ENCODE peak calls at places on chromosomes 5 and 9, in four cellular contexts. O is IMR-90, P is K562, A is HepG2. X is an unnamed sample.

GRCh38 chr5:74766887-74767578 is at the start of the genes GFM2 and NSA2:
- DNase-seq in O (peak; percentile 94), A (peak; percentile 87), P (peak; percentile 78), X (peak; percentile 54)

GRCh38 chr5:33824516-33825195 is 67.1 kb downstream of the ADAMTS12 start:
- DNase-seq in O (peak; percentile 81), A (no peak), P (no peak), X (no peak)

GRCh38 chr5:139764250-139764791 is 31.3 kb upstream of the PSD2 start:
- DNase-seq in O (no peak), A (no peak), P (no peak), X (no peak)

GRCh38 chr5:116289276-116289675 is 204.5 kb downstream of the COMMD10 start:
- DNase-seq in O (no peak), A (peak; percentile 7), P (no peak), X (no peak)

GRCh38 chr9:23526806-23527205 is 299.2 kb downstream of the ELAVL2 start:
- DNase-seq in O (no peak), P (no peak), A (no peak), X (no peak)

GRCh38 chr5:31944683-31945445 is 229.3 kb downstream of the GOLPH3 start:
- DNase-seq in A (no peak), O (no peak), P (no peak), X (no peak)

GRCh38 chr5:73418244-73418691 is 30.3 kb downstream of the FOXD1 start:
- DNase-seq in A (no peak), O (no peak), P (no peak), X (no peak)

GRCh38 chr9:113309204-113309813 is 6.1 kb upstream of the RNF183 start:
- DNase-seq in O (peak; percentile 59), A (peak; percentile 53), P (peak; percentile 36), X (peak; percentile 31)

GRCh38 chr9:26745111-26745510 is 147.5 kb downstream of the CAAP1 start:
- DNase-seq in P (no peak), A (no peak), O (no peak), X (no peak)

GRCh38 chr5:143051244-143052058 is 281.3 kb downstream of the ARHGAP26 start:
- DNase-seq in P (peak; percentile 11), A (peak; percentile 78), O (peak; percentile 90), X (no peak)

GRCh38 chr5:176737001-176737745 is 73.2 kb upstream of the UNC5A start:
- DNase-seq in A (no peak), O (no peak), P (no peak), X (no peak)

GRCh38 chr5:79938468-79938867 is 52.6 kb downstream of the MTX3 start:
- DNase-seq in A (no peak), O (no peak), P (no peak), X (no peak)

GRCh38 chr5:80698369-80698768 is 43.6 kb upstream of the DHFR start:
- DNase-seq in A (no peak), P (no peak), O (no peak), X (no peak)

GRCh38 chr5:96433066-96433447 is at the start of gene PCSK1:
- DNase-seq in A (no peak), O (no peak), P (no peak), X (no peak)

GRCh38 chr9:93543117-93543516 is 33.3 kb upstream of the PHF2 start:
- DNase-seq in O (no peak), A (no peak), P (no peak), X (no peak)

GRCh38 chr5:82859439-82860140 is 217.6 kb downstream of the TMEM167A start:
- DNase-seq in P (no peak), A (no peak), O (no peak), X (no peak)

GRCh38 chr9:133090752-133091325 is 29.1 kb downstream of the CEL start:
- DNase-seq in O (no peak), P (no peak), A (no peak), X (no peak)

GRCh38 chr9:14433841-14434511 is 120.0 kb upstream of the NFIB start:
- DNase-seq in O (peak; percentile 69), P (no peak), A (peak; percentile 20), X (peak; percentile 15)

GRCh38 chr5:157290981-157291711 is 25.2 kb downstream of the CYFIP2 start:
- DNase-seq in P (no peak), O (no peak), A (peak; percentile 99), X (peak; percentile 85)

GRCh38 chr5:179371681-179372675 is 26.7 kb upstream of the ADAMTS2 start:
- DNase-seq in P (no peak), A (no peak), O (no peak), X (no peak)

GRCh38 chr5:62066878-62067277 is 239.1 kb upstream of the KIF2A start:
- DNase-seq in O (no peak), A (no peak), P (no peak), X (no peak)

GRCh38 chr9:17519761-17520160 is 59.1 kb upstream of the SH3GL2 start:
- DNase-seq in P (no peak), O (peak; percentile 38), A (no peak), X (no peak)

GRCh38 chr9:124617477-124618141 is 110.4 kb upstream of the NR5A1 start:
- DNase-seq in A (peak; percentile 66), P (peak; percentile 82), O (peak; percentile 79), X (peak; percentile 87)

GRCh38 chr9:38419216-38419615 is 5.0 kb downstream of the IGFBPL1 start:
- DNase-seq in P (no peak), A (no peak), O (no peak), X (no peak)

GRCh38 chr9:113598883-113599282 is 135.4 kb downstream of the RGS3 start:
- DNase-seq in O (no peak), A (no peak), P (no peak), X (no peak)

GRCh38 chr5:127517110-127517479 is 345 bp upstream of the PRRC1 start:
- DNase-seq in A (peak; percentile 57), O (peak; percentile 23), P (no peak), X (peak; percentile 25)

GRCh38 chr9:113463418-113464285 is at the start of gene RGS3:
- DNase-seq in A (peak; percentile 66), O (no peak), P (no peak), X (peak; percentile 68)

GRCh38 chr9:35564658-35565061 is 40.4 kb upstream of the TESK1 start:
- DNase-seq in A (no peak), O (no peak), P (no peak), X (no peak)

GRCh38 chr5:581941-582340 is 30.2 kb upstream of the CEP72 start:
- DNase-seq in P (no peak), A (no peak), O (no peak), X (no peak)

GRCh38 chr5:100542086-100542485 is 6.9 kb downstream of the FAM174A start:
- DNase-seq in O (no peak), A (no peak), P (no peak), X (no peak)

GRCh38 chr9:800561-800960 is 40.9 kb upstream of the DMRT1 start:
- DNase-seq in A (no peak), P (no peak), O (no peak), X (no peak)

GRCh38 chr5:52947208-52947607 is 41.9 kb upstream of the ITGA2 start:
- DNase-seq in A (no peak), P (no peak), O (peak; percentile 56), X (no peak)

GRCh38 chr5:169980418-169981053 is at the start of gene INSYN2B:
- DNase-seq in O (peak; percentile 87), P (peak; percentile 71), A (peak; percentile 39), X (peak; percentile 86)

GRCh38 chr9:26809795-26810194 is 82.8 kb downstream of the CAAP1 start:
- DNase-seq in P (no peak), A (no peak), O (peak; percentile 58), X (no peak)

GRCh38 chr5:145925353-145925752 is 11.0 kb upstream of the SH3RF2 start:
- DNase-seq in A (no peak), O (peak; percentile 86), P (no peak), X (no peak)

GRCh38 chr5:103102234-103102633 is 17.7 kb downstream of the GIN1 start:
- DNase-seq in O (no peak), A (no peak), P (no peak), X (no peak)

GRCh38 chr5:66333192-66333591 is 189.1 kb downstream of the SREK1 start:
- DNase-seq in P (no peak), O (no peak), A (no peak), X (no peak)

GRCh38 chr9:121298689-121299112 is 30.7 kb downstream of the GSN start:
- DNase-seq in A (peak; percentile 62), O (no peak), P (no peak), X (no peak)

GRCh38 chr5:142024771-142025304 is 12.0 kb upstream of the GNPDA1 start:
- DNase-seq in P (peak; percentile 96), O (peak; percentile 80), A (peak; percentile 72), X (peak; percentile 86)
- TF ChIP-seq MAFK in P (peak; percentile 42), O (peak; percentile 49), A (peak; percentile 50), X (peak; percentile 70)

GRCh38 chr9:74942801-74943200 is 9.9 kb downstream of the C9orf40 start:
- DNase-seq in O (peak; percentile 8), A (no peak), P (no peak), X (no peak)
- TF ChIP-seq MAFK in O (no peak), A (no peak), P (no peak), X (no peak)

DNA sequence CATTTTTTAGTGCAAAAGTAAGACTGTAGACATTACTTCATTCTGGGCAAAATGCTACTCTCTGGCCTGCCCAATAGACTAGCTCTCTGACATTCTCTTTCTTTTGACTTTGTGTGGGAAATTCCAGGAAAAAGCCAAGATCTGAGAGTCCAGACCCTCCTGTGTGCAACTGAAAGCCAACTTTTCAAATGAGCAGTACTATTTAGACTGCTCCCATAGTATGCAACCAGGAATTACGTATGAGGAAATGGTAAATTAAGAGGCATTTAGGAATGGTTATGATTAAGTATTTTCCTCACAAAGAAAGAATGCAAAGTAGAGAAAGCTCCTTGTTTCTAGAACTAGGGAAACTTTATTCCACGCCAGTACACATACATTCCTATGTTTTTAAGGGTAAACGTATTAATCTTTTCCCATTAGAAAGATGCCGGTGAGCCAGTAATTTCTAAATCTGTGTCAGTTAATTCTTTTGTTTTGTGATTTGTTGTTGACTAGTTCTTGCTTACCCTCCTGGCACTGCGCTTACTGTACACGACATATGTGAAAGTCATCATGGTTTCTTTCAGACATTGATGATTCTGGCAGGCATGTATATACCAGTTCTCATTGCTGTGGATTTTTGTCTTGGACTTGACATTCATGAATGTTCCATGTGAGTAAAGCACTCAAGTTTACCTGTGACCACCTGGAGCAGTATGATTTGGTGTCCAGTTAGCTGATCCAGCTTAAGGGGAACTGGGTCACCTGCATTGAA is 56.0 kb downstream of the AOPEP start:
- DNase-seq in O (peak; percentile 83), A (no peak), P (no peak), X (no peak)
- TF ChIP-seq MAFK in O (no peak), A (no peak), P (no peak), X (no peak)

DNA sequence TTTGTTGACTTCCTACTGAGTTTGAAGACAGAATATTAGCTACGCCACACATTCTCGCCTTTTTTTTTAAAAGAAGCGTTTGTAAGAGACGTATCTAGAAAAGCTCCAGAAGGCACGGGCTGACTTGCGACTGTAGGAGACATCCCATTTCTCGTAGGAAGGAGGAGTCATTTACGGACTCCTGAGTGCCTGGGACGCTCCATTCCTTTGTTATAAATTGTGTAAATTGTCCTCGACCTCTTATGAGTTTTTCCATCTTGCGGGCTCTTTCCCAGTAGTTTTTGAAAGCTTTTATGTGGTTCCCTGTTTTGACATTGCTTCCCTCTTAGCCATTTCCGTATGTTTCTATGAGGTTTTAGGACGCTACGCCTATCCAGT is 1.0 kb downstream of the RABL6 start:
- DNase-seq in O (peak; percentile 35), P (no peak), A (no peak), X (no peak)
- TF ChIP-seq MAFK in O (no peak), P (no peak), A (no peak), X (no peak)

GRCh38 chr9:73753171-73753570 is 601.5 kb downstream of the ANXA1 start:
- DNase-seq in A (no peak), O (no peak), P (no peak), X (no peak)
- TF ChIP-seq MAFK in A (no peak), O (no peak), P (no peak), X (no peak)

X was measured in A549.